ENCODE peak calls at places on chromosomes 6 and 20, in eight cellular contexts. X is ureter, B is NCI-H460, Z is HEK293T, F is NCI-H774, V is glutamatergic neuron, R is ACHN, C is fibroblast of lung. K is an unnamed sample.

GRCh38 chr6:37615564-37616340 is 81.9 kb downstream of the MDGA1 start:
- DNase-seq in Z (no peak), F (no peak), B (no peak), X (no peak), C (peak), R (no peak), V (no peak), K (no peak)

GRCh38 chr6:16473184-16473907 is 235.0 kb downstream of the GMPR start:
- DNase-seq in C (no peak), Z (no peak), X (no peak), F (no peak), B (no peak), V (no peak), R (no peak), K (no peak)

GRCh38 chr6:14621518-14621917 is 503.9 kb downstream of the CD83 start:
- DNase-seq in B (no peak), X (no peak), F (no peak), C (no peak), R (no peak), Z (no peak), V (no peak), K (no peak)

GRCh38 chr6:24064106-24064505 is 61.9 kb upstream of the NRSN1 start:
- DNase-seq in V (no peak), R (peak), F (peak), Z (peak), C (peak), X (no peak), B (peak), K (peak)

GRCh38 chr6:161830866-161831600 is 557.2 kb upstream of the AGPAT4 start:
- DNase-seq in F (no peak), C (no peak), R (no peak), Z (no peak), V (no peak), X (no peak), B (no peak), K (no peak)

GRCh38 chr20:53788253-53789022 is 194.8 kb upstream of the ZNF217 start:
- DNase-seq in B (no peak), Z (no peak), R (no peak), X (no peak), V (no peak), C (no peak), F (no peak), K (no peak)

GRCh38 chr6:107082045-107082444 is 33.3 kb downstream of the BEND3 start:
- DNase-seq in V (no peak), B (no peak), Z (peak), C (no peak), F (no peak), X (no peak), R (no peak), K (no peak)

GRCh38 chr20:20567712-20568111 is 144.7 kb downstream of the RALGAPA2 start:
- DNase-seq in C (no peak), Z (no peak), F (no peak), R (no peak), X (no peak), V (no peak), B (no peak), K (no peak)

GRCh38 chr6:139370047-139370706 is 4.3 kb downstream of the CITED2 start:
- DNase-seq in R (peak), B (no peak), C (peak), F (no peak), V (no peak), Z (no peak), X (no peak), K (peak)

GRCh38 chr6:157221049-157221816 is 102.1 kb downstream of the TMEM242 start:
- DNase-seq in V (peak), F (peak), R (peak), B (peak), Z (no peak), X (peak), C (peak), K (no peak)

GRCh38 chr6:4370066-4370465 is 234.7 kb upstream of the ECI2 start:
- DNase-seq in B (no peak), X (no peak), V (no peak), C (peak), Z (no peak), R (peak), F (no peak), K (no peak)

GRCh38 chr6:45896783-45897441 is 118.7 kb downstream of the CLIC5 start:
- DNase-seq in B (no peak), R (no peak), X (no peak), V (no peak), Z (no peak), C (peak), F (no peak), K (no peak)

GRCh38 chr6:39330476-39330875 is 8.0 kb upstream of the KCNK16 start:
- DNase-seq in B (no peak), Z (no peak), F (no peak), C (no peak), X (peak), V (no peak), R (no peak), K (peak)

GRCh38 chr6:144617231-144618199 is 332.4 kb downstream of the UTRN start:
- DNase-seq in C (no peak), B (no peak), R (no peak), V (no peak), Z (no peak), X (no peak), F (no peak), K (no peak)

GRCh38 chr20:50034567-50035170 is 51.9 kb downstream of the SNAI1 start:
- DNase-seq in X (no peak), R (peak), V (no peak), C (peak), Z (no peak), B (no peak), F (no peak), K (peak)

GRCh38 chr6:88008411-88008810 is 39.2 kb upstream of the SPACA1 start:
- DNase-seq in V (no peak), C (peak), R (peak), Z (no peak), X (no peak), F (no peak), B (no peak), K (no peak)

GRCh38 chr20:41125530-41126457 is 11.5 kb upstream of the PLCG1 start:
- DNase-seq in R (no peak), B (no peak), V (no peak), C (no peak), F (no peak), X (no peak), Z (no peak), K (no peak)

GRCh38 chr6:167977717-167978467 is 19.6 kb upstream of the KIF25 start:
- DNase-seq in B (no peak), R (no peak), F (no peak), X (no peak), Z (no peak), C (no peak), V (no peak), K (no peak)

GRCh38 chr6:157255079-157255478 is 68.2 kb downstream of the TMEM242 start:
- DNase-seq in C (no peak), X (no peak), V (no peak), Z (no peak), F (no peak), R (no peak), B (no peak), K (no peak)

GRCh38 chr6:166448432-166448831 is 65.7 kb upstream of the MPC1 start:
- DNase-seq in V (no peak), B (no peak), C (no peak), Z (no peak), F (no peak), R (no peak), X (no peak), K (no peak)

GRCh38 chr20:47432251-47433210 is 69.2 kb upstream of the NCOA3 start:
- DNase-seq in V (no peak), F (no peak), R (peak), X (peak), B (peak), Z (no peak), C (peak), K (no peak)

K was measured in NCI-H446 treated with DMSO at 0.1 percent for 48 hours.